ENCODE peak calls at places on chromosomes 2 and 18, in eight cellular contexts. Y, U, S, H, J, K, P and L are unnamed samples.

GRCh38 chr18:73707035-73707434 is 440.6 kb downstream of the FBXO15 start:
- DNase-seq in Y (no peak), U (no peak), S (no peak), H (no peak), J (no peak), K (no peak), P (no peak), L (no peak)

GRCh38 chr2:101038455-101039255 is 36.6 kb downstream of the RPL31 start:
- DNase-seq in Y (no peak), U (peak), S (no peak), H (peak), J (no peak), K (no peak), P (no peak), L (no peak)

GRCh38 chr2:224278531-224278930 is 123.4 kb downstream of the FAM124B start:
- DNase-seq in Y (no peak), U (no peak), S (no peak), H (no peak), J (no peak), K (no peak), P (no peak), L (no peak)

GRCh38 chr2:108635630-108636354 is 83.5 kb upstream of the RANBP2 start:
- DNase-seq in Y (no peak), U (no peak), S (no peak), H (no peak), J (no peak), K (no peak), P (no peak), L (no peak)

GRCh38 chr2:159713691-159714585 is 1.6 kb downstream of the MARCHF7 start:
- DNase-seq in Y (peak), U (no peak), S (no peak), H (no peak), J (peak), K (no peak), P (no peak), L (no peak)

GRCh38 chr2:122417114-122417513 is 661.7 kb downstream of the TSN start:
- DNase-seq in Y (no peak), U (no peak), S (no peak), H (no peak), J (no peak), K (no peak), P (no peak), L (no peak)

GRCh38 chr18:30044496-30044895 is 998.0 kb downstream of the DSC3 start:
- DNase-seq in Y (no peak), U (no peak), S (no peak), H (no peak), J (no peak), K (no peak), P (no peak), L (no peak)

GRCh38 chr18:50817898-50818250 is 1.9 kb downstream of the MRO start:
- DNase-seq in Y (no peak), U (no peak), S (no peak), H (no peak), J (no peak), K (no peak), P (no peak), L (no peak)

GRCh38 chr2:27873091-27873490 is 17.1 kb downstream of the RBKS start:
- DNase-seq in Y (no peak), U (no peak), S (no peak), H (no peak), J (no peak), K (no peak), P (no peak), L (no peak)

GRCh38 chr2:187459242-187459641 is 11.2 kb upstream of the CALCRL start:
- DNase-seq in Y (no peak), U (no peak), S (no peak), H (no peak), J (no peak), K (no peak), P (no peak), L (no peak)